ENCODE peak calls at places on chromosomes 11 and 22, in ten cellular contexts. U, E, K, S, J, P, V, A, Y and D are unnamed samples.
A peak's percentile ranks its signal among the peaks of the same experiment; 100 is the strongest.

GRCh38 chr11:45144126-45145082 is 2.0 kb upstream of the PRDM11 start:
- DNase-seq in U (no peak), E (no peak), K (peak; percentile 31), S (no peak), J (no peak), P (peak; percentile 74), V (no peak), A (no peak), Y (no peak), D (no peak)

GRCh38 chr11:68741536-68741935 is 9.8 kb downstream of the TESMIN start:
- DNase-seq in U (no peak), E (no peak), K (no peak), S (peak; percentile 10), J (no peak), P (peak; percentile 43), V (no peak), A (no peak), Y (no peak), D (no peak)

GRCh38 chr11:77993902-77994301 is 566 bp downstream of the INTS4 start:
- DNase-seq in U (no peak), E (no peak), K (no peak), S (no peak), J (no peak), P (no peak), V (peak; percentile 5), A (no peak), Y (no peak), D (no peak)

GRCh38 chr11:12827929-12828812 is 153.9 kb downstream of the TEAD1 start:
- DNase-seq in U (peak; percentile 81), E (no peak), K (no peak), S (peak; percentile 79), J (peak; percentile 86), P (peak; percentile 87), V (no peak), A (no peak), Y (no peak), D (peak; percentile 57)

GRCh38 chr11:122656073-122656630 is 630 bp downstream of the UBASH3B start:
- DNase-seq in U (peak; percentile 49), E (no peak), K (peak; percentile 82), S (peak; percentile 66), J (peak; percentile 73), P (peak; percentile 89), V (no peak), A (no peak), Y (peak; percentile 49), D (peak; percentile 65)

GRCh38 chr11:70703141-70704052 is 305.1 kb downstream of the CTTN start:
- DNase-seq in U (no peak), E (no peak), K (peak; percentile 51), S (no peak), J (no peak), P (no peak), V (no peak), A (no peak), Y (no peak), D (no peak)

GRCh38 chr11:8250981-8251620 is 12.6 kb downstream of the LMO1 start:
- DNase-seq in U (no peak), E (no peak), K (peak; percentile 37), S (no peak), J (no peak), P (peak; percentile 78), V (no peak), A (no peak), Y (no peak), D (peak; percentile 43)

GRCh38 chr22:35312198-35313059 is 12.7 kb downstream of the TOM1 start:
- DNase-seq in U (peak; percentile 69), E (no peak), K (peak; percentile 44), S (peak; percentile 82), J (peak; percentile 24), P (peak; percentile 86), V (no peak), A (no peak), Y (peak; percentile 63), D (peak; percentile 78)

GRCh38 chr11:120125005-120125404 is 12.9 kb downstream of the TRIM29 start:
- DNase-seq in U (peak; percentile 81), E (no peak), K (no peak), S (peak; percentile 25), J (peak; percentile 21), P (no peak), V (no peak), A (no peak), Y (peak; percentile 57), D (no peak)

GRCh38 chr11:69958308-69958707 is 119.8 kb upstream of the ANO1 start:
- DNase-seq in U (no peak), E (no peak), K (no peak), S (peak; percentile 93), J (peak; percentile 75), P (no peak), V (no peak), A (no peak), Y (no peak), D (no peak)

GRCh38 chr11:78654866-78655265 is 80.2 kb upstream of the NARS2 start:
- DNase-seq in U (no peak), E (no peak), K (no peak), S (no peak), J (no peak), P (peak; percentile 26), V (no peak), A (no peak), Y (no peak), D (no peak)

GRCh38 chr11:95098826-95099225 is 9.2 kb downstream of the ENDOD1 start:
- DNase-seq in U (no peak), E (no peak), K (no peak), S (no peak), J (no peak), P (no peak), V (no peak), A (no peak), Y (no peak), D (no peak)

GRCh38 chr11:120801801-120802689 is 221.9 kb upstream of the TBCEL start:
- DNase-seq in U (peak; percentile 46), E (peak; percentile 3), K (no peak), S (peak; percentile 50), J (peak; percentile 76), P (no peak), V (peak; percentile 9), A (peak; percentile 45), Y (peak; percentile 42), D (peak; percentile 50)

GRCh38 chr11:93784935-93785360 is 866 bp downstream of the MED17 start:
- DNase-seq in U (no peak), E (no peak), K (no peak), S (no peak), J (peak; percentile 17), P (no peak), V (no peak), A (no peak), Y (no peak), D (no peak)

GRCh38 chr22:32764330-32765116 is 37.0 kb upstream of the TIMP3 start:
- DNase-seq in U (peak; percentile 96), E (no peak), K (no peak), S (peak; percentile 96), J (peak; percentile 96), P (peak; percentile 93), V (no peak), A (no peak), Y (peak; percentile 74), D (no peak)

DNA sequence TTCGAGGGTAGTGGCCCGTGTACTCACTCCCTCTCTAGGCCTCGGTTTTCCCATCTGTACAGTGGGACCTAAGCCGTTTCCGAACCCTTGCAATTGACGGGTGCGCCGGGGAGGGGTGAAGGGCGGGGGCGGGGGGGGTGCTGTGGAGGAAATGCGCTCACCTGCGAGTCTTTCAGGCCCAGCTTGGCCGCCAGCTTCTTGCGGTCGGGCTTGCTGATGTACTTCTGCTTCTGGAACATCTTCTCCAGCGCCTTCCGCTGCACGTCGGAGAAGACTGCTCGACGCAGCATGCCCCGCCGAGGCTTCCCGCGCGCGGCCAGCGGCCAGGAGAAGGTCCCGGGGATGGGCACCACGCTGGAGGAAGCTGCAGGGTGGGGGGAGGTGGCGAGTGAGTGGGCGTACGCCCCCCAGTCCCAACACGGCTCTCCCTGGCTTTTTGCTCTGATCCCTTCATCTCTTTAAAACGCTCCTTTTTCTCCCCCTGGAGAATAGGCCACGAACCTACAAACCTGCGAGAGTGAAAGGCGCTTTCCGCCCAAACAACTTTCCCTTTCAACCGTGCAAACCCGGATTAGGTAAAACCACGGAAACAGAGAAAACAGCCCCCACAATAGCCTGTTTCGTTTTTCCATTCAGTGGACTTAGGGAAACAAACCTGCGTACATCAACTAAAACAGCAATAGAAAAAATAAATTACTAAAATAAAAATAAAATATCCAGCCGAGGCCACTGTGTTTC is 3.2 kb downstream of the DBX1 start:
- DNase-seq in U (no peak), E (no peak), K (no peak), S (no peak), J (no peak), P (no peak), V (peak; percentile 71), A (no peak), Y (no peak), D (no peak)
- H3K4me3 ChIP-seq in U (no peak overlapping the region), E (no peak overlapping the region), K (peak overlapping the region; percentile 30), S (no peak overlapping the region), J (no peak overlapping the region), P (no peak overlapping the region), V (peak overlapping the region; percentile 59), A (peak overlapping the region; percentile 35), Y (no peak overlapping the region), D (no peak overlapping the region)

GRCh38 chr22:17779286-17780115 is 5.2 kb upstream of the BID start:
- DNase-seq in U (no peak), E (no peak), K (no peak), S (no peak), J (no peak), P (no peak), V (no peak), A (no peak), Y (no peak), D (no peak)
- H3K4me3 ChIP-seq in U (no peak overlapping the region), E (no peak overlapping the region), K (no peak overlapping the region), S (no peak overlapping the region), J (no peak overlapping the region), P (no peak overlapping the region), V (no peak overlapping the region), A (no peak overlapping the region), Y (no peak overlapping the region), D (no peak overlapping the region)

DNA sequence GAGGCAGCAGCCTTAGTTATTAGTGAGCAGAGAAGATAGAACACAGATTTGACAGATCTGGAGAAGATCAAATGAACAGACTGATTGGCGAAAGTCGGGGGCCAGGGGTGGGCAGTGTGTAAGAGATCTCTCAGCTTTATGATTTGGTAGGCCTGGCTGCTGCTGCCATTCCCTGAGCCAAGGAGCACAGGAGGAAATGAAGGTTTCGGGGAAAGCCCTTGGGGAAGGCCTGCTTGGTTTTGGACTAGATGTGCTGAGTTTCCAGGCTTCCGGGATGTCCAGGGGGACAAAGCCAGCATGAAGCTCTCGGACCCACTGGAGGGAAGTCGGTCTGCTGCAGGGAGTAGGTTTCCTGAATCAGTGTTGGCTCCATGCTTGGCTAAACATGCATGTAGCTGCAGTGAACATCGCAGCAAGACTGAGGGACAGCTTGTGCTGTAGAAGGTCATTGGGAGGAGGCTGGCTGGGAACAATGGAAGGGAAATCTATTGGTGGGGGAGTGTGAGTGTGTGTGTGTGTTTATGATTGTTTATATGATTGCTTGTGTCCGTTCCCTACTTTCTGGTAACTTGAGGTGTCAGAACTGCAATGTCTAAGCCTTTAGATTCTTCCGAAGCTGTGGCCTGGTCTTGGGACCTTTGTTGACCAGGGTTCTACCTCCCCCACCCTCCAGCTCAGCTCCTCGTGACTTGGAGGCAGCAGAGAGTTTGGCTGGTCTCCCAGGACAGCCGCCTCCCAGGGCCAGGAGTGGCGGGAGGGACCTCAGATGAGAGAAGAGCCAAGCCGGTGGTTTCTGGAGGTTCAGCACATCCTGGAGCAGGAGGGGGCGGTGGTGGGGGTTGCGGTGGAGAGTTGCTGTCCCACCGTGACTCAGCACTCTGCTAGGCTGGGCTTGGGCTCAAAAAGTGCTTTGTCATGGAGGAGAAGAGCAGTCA is 4.0 kb upstream of the FTH1 start:
- DNase-seq in U (peak; percentile 99), E (peak; percentile 92), K (peak; percentile 98), S (peak; percentile 99), J (peak; percentile 100), P (peak; percentile 99), V (no peak), A (peak; percentile 76), Y (peak; percentile 98), D (peak; percentile 95)
- H3K4me3 ChIP-seq in U (no peak overlapping the region), E (no peak overlapping the region), K (peak overlapping the region; percentile 17), S (no peak overlapping the region), J (peak overlapping the region; percentile 14), P (no peak overlapping the region), V (no peak overlapping the region), A (no peak overlapping the region), Y (no peak overlapping the region), D (peak overlapping the region; percentile 29)

GRCh38 chr22:31637938-31638618 is 23.9 kb downstream of the PISD start:
- DNase-seq in U (peak; percentile 51), E (no peak), K (no peak), S (no peak), J (no peak), P (peak; percentile 86), V (no peak), A (no peak), Y (peak; percentile 55), D (no peak)
- H3K4me3 ChIP-seq in U (no peak overlapping the region), E (peak overlapping the region; percentile 52), K (peak overlapping the region; percentile 47), S (no peak overlapping the region), J (no peak overlapping the region), P (no peak overlapping the region), V (no peak overlapping the region), A (no peak overlapping the region), Y (no peak overlapping the region), D (peak overlapping the region; percentile 28)